ENCODE peak calls at places on chromosomes 6 and 20, in seven cellular contexts. X, Q, C, R, Y, H and D are unnamed samples.

GRCh38 chr6:4250645-4251044 is 115.3 kb upstream of the ECI2 start:
- DNase-seq in Q (no peak), X (no peak), C (no peak), R (no peak), Y (no peak), H (no peak), D (no peak)

GRCh38 chr20:694496-694895 is 18.9 kb upstream of the SCRT2 start:
- DNase-seq in Q (no peak), H (no peak), Y (no peak), C (no peak), X (no peak), R (no peak), D (no peak)

GRCh38 chr6:116328528-116328903 is 42.2 kb upstream of the DSE start:
- DNase-seq in R (no peak), Q (no peak), C (no peak), X (no peak), H (no peak), Y (no peak), D (no peak)

GRCh38 chr20:37381621-37382538 is 35.9 kb downstream of the SRC start:
- DNase-seq in X (no peak), C (peak), H (no peak), Q (no peak), Y (no peak), R (no peak), D (no peak)

GRCh38 chr20:13930246-13930645 is 60.2 kb downstream of the SEL1L2 start:
- DNase-seq in C (no peak), H (no peak), Q (peak), R (no peak), Y (no peak), X (no peak), D (no peak)

GRCh38 chr6:23027281-23027680 is 457.9 kb downstream of the HDGFL1 start:
- DNase-seq in Y (no peak), H (no peak), X (no peak), Q (no peak), C (no peak), R (no peak), D (no peak)

GRCh38 chr20:50668798-50669197 is 22.5 kb downstream of the RIPOR3 start:
- DNase-seq in H (no peak), Q (no peak), C (no peak), Y (no peak), X (no peak), R (no peak), D (no peak)

GRCh38 chr6:29953001-29953436 is 10.7 kb downstream of the HLA-A start:
- DNase-seq in Q (no peak), C (no peak), Y (no peak), R (no peak), H (peak), X (no peak), D (no peak)

GRCh38 chr6:34196116-34196832 is 40.4 kb upstream of the HMGA1 start:
- DNase-seq in C (peak), Q (peak), R (peak), H (peak), Y (peak), X (peak), D (peak)

GRCh38 chr6:43304361-43304760 is 4.3 kb downstream of the CRIP3 start:
- DNase-seq in R (no peak), Q (no peak), Y (no peak), H (no peak), C (no peak), X (no peak), D (no peak)

GRCh38 chr6:87350516-87350915 is 5.9 kb downstream of the C6orf163 start:
- DNase-seq in C (no peak), Y (no peak), R (no peak), H (no peak), X (no peak), Q (no peak), D (no peak)

GRCh38 chr6:169641461-169642085 is 60.3 kb downstream of the WDR27 start:
- DNase-seq in R (no peak), Q (no peak), X (no peak), C (no peak), H (no peak), Y (no peak), D (no peak)

GRCh38 chr6:88843040-88843439 is 120.4 kb downstream of the RNGTT start:
- DNase-seq in H (peak), X (no peak), C (no peak), Q (peak), Y (no peak), R (no peak), D (no peak)

GRCh38 chr6:163243691-163244505 is 170.6 kb upstream of the QKI start:
- DNase-seq in Q (no peak), Y (no peak), H (no peak), X (no peak), R (no peak), C (no peak), D (no peak)

GRCh38 chr6:34600796-34601195 is 44.7 kb upstream of the SPDEF start:
- DNase-seq in R (no peak), X (no peak), Y (no peak), H (no peak), Q (no peak), C (no peak), D (no peak)

GRCh38 chr6:139066080-139066479 is 37.5 kb downstream of the ABRACL start:
- DNase-seq in C (no peak), Q (no peak), R (no peak), H (no peak), X (no peak), Y (no peak), D (no peak)

GRCh38 chr6:579339-579738 is 77.6 kb downstream of the HUS1B start:
- DNase-seq in Q (peak), H (peak), X (no peak), R (no peak), Y (no peak), C (no peak), D (no peak)

GRCh38 chr6:130848945-130849344 is 21.7 kb downstream of the SMLR1 start:
- DNase-seq in X (no peak), R (no peak), Q (no peak), H (no peak), Y (no peak), C (no peak), D (no peak)

GRCh38 chr6:28940294-28940858 is 16.6 kb upstream of the TRIM27 start:
- DNase-seq in H (no peak), X (no peak), Q (no peak), R (no peak), C (peak), Y (no peak), D (peak)

GRCh38 chr20:50654899-50655298 is 36.4 kb downstream of the RIPOR3 start:
- DNase-seq in Y (no peak), Q (no peak), H (no peak), R (no peak), X (no peak), C (no peak), D (no peak)

GRCh38 chr6:148629910-148630470 is 116.8 kb upstream of the UST start:
- DNase-seq in Y (no peak), R (no peak), H (peak), X (no peak), Q (no peak), C (no peak), D (no peak)

GRCh38 chr6:108562503-108562993 is 1.8 kb downstream of the FOXO3 start:
- DNase-seq in C (peak), X (peak), Q (peak), R (peak), Y (no peak), H (peak), D (no peak)

GRCh38 chr6:3876866-3877265 is 27.7 kb downstream of the FAM50B start:
- DNase-seq in R (no peak), X (no peak), H (peak), Y (no peak), C (no peak), Q (no peak), D (no peak)

GRCh38 chr20:57392512-57393271 is 1.5 kb downstream of the RBM38 start:
- DNase-seq in R (peak), C (peak), X (peak), Y (peak), H (no peak), Q (no peak), D (peak)

GRCh38 chr20:34112600-34113061 is 588 bp upstream of the EIF2S2 start:
- DNase-seq in Q (no peak), R (no peak), Y (no peak), X (no peak), H (peak), C (peak), D (peak)

GRCh38 chr20:35887393-35888064 is 66.8 kb downstream of the SCAND1 start:
- DNase-seq in Q (no peak), R (no peak), Y (no peak), X (no peak), C (no peak), H (no peak), D (no peak)

GRCh38 chr6:137233561-137234504 is 14.6 kb upstream of the IFNGR1 start:
- DNase-seq in Y (no peak), Q (peak), H (peak), R (no peak), X (no peak), C (no peak), D (no peak)

GRCh38 chr20:38728237-38728761 is 4.0 kb downstream of the SLC32A1 start:
- DNase-seq in H (no peak), C (no peak), R (no peak), X (no peak), Q (no peak), Y (no peak), D (no peak)

GRCh38 chr6:41430875-41431274 is 95.5 kb downstream of the NCR2 start:
- DNase-seq in C (no peak), X (no peak), R (no peak), H (peak), Q (peak), Y (no peak), D (no peak)

GRCh38 chr20:34415079-34415478 is 52.0 kb downstream of the ITCH start:
- DNase-seq in C (no peak), H (no peak), Y (no peak), X (no peak), R (no peak), Q (no peak), D (no peak)

GRCh38 chr6:54771968-54772367 is 74.6 kb upstream of the FAM83B start:
- DNase-seq in C (no peak), H (no peak), Q (no peak), Y (no peak), X (no peak), R (no peak), D (no peak)